ENCODE peak calls at places on chromosomes 16 and 17, in six cellular contexts. One of them, this sample, is unnamed.

GRCh38 chr17:82551779-82552457 is 32.4 kb downstream of the FOXK2 start:
- DNase-seq in H9: peak
- DNase-seq in nephron progenitor cell: peak
- DNase-seq in AG10803: peak
- DNase-seq in CD4-positive, alpha-beta T cell: peak
- DNase-seq in endothelial cell: peak
- DNase-seq in this sample: peak

GRCh38 chr17:50863221-50863843 is 2.8 kb downstream of the TOB1 start:
- DNase-seq in CD4-positive, alpha-beta T cell: peak
- DNase-seq in H9: peak
- DNase-seq in AG10803: no peak
- DNase-seq in endothelial cell: peak
- DNase-seq in nephron progenitor cell: peak
- DNase-seq in this sample: peak

GRCh38 chr16:49465661-49466528 is 92.3 kb downstream of the C16orf78 start:
- DNase-seq in endothelial cell: no peak
- DNase-seq in AG10803: no peak
- DNase-seq in CD4-positive, alpha-beta T cell: no peak
- DNase-seq in H9: peak
- DNase-seq in nephron progenitor cell: no peak
- DNase-seq in this sample: no peak

GRCh38 chr16:24509536-24509935 is 29.8 kb upstream of the RBBP6 start:
- DNase-seq in AG10803: no peak
- DNase-seq in H9: no peak
- DNase-seq in nephron progenitor cell: no peak
- DNase-seq in endothelial cell: no peak
- DNase-seq in CD4-positive, alpha-beta T cell: no peak
- DNase-seq in this sample: no peak

GRCh38 chr17:14750866-14751265 is 450.0 kb downstream of the HS3ST3B1 start:
- DNase-seq in CD4-positive, alpha-beta T cell: no peak
- DNase-seq in endothelial cell: no peak
- DNase-seq in H9: no peak
- DNase-seq in AG10803: no peak
- DNase-seq in nephron progenitor cell: no peak
- DNase-seq in this sample: no peak

GRCh38 chr17:18159551-18160120 is 24.0 kb upstream of the ALKBH5 start:
- DNase-seq in endothelial cell: no peak
- DNase-seq in nephron progenitor cell: no peak
- DNase-seq in CD4-positive, alpha-beta T cell: no peak
- DNase-seq in H9: no peak
- DNase-seq in AG10803: no peak
- DNase-seq in this sample: no peak

GRCh38 chr17:50534222-50534978 is 1.9 kb downstream of the EPN3 start:
- DNase-seq in CD4-positive, alpha-beta T cell: no peak
- DNase-seq in nephron progenitor cell: no peak
- DNase-seq in AG10803: no peak
- DNase-seq in endothelial cell: no peak
- DNase-seq in H9: peak
- DNase-seq in this sample: no peak

GRCh38 chr17:66287911-66288310 is 14.5 kb upstream of the PRKCA start:
- DNase-seq in H9: no peak
- DNase-seq in endothelial cell: no peak
- DNase-seq in AG10803: no peak
- DNase-seq in CD4-positive, alpha-beta T cell: no peak
- DNase-seq in nephron progenitor cell: no peak
- DNase-seq in this sample: no peak

GRCh38 chr17:20095366-20096080 is 86.4 kb downstream of the SPECC1 start:
- DNase-seq in AG10803: peak
- DNase-seq in H9: peak
- DNase-seq in CD4-positive, alpha-beta T cell: no peak
- DNase-seq in nephron progenitor cell: peak
- DNase-seq in endothelial cell: peak
- DNase-seq in this sample: no peak

GRCh38 chr17:64418506-64419339 is 28.1 kb upstream of the PECAM1 start:
- DNase-seq in nephron progenitor cell: no peak
- DNase-seq in H9: no peak
- DNase-seq in endothelial cell: no peak
- DNase-seq in AG10803: peak
- DNase-seq in CD4-positive, alpha-beta T cell: no peak
- DNase-seq in this sample: peak

GRCh38 chr17:51537996-51538550 is 277.7 kb downstream of the UTP18 start:
- DNase-seq in endothelial cell: no peak
- DNase-seq in CD4-positive, alpha-beta T cell: no peak
- DNase-seq in nephron progenitor cell: no peak
- DNase-seq in AG10803: no peak
- DNase-seq in H9: no peak
- DNase-seq in this sample: no peak

GRCh38 chr17:81395600-81396277 is 482 bp downstream of the BAHCC1 start:
- DNase-seq in AG10803: no peak
- DNase-seq in nephron progenitor cell: peak
- DNase-seq in endothelial cell: no peak
- DNase-seq in H9: no peak
- DNase-seq in CD4-positive, alpha-beta T cell: no peak
- DNase-seq in this sample: no peak

GRCh38 chr17:78360371-78361226 is 722 bp upstream of the SOCS3 start:
- DNase-seq in endothelial cell: peak
- DNase-seq in CD4-positive, alpha-beta T cell: peak
- DNase-seq in AG10803: peak
- DNase-seq in H9: peak
- DNase-seq in nephron progenitor cell: peak
- DNase-seq in this sample: peak

GRCh38 chr16:86508028-86508946 is 2.0 kb upstream of the FOXF1 start:
- DNase-seq in CD4-positive, alpha-beta T cell: no peak
- DNase-seq in AG10803: peak
- DNase-seq in endothelial cell: no peak
- DNase-seq in nephron progenitor cell: no peak
- DNase-seq in H9: peak
- DNase-seq in this sample: no peak

GRCh38 chr16:86510465-86511261 is at the start of gene FOXF1:
- DNase-seq in endothelial cell: no peak
- DNase-seq in H9: peak
- DNase-seq in CD4-positive, alpha-beta T cell: no peak
- DNase-seq in AG10803: peak
- DNase-seq in nephron progenitor cell: no peak
- DNase-seq in this sample: no peak

GRCh38 chr16:86509759-86510464 is 415 bp upstream of the FOXF1 start:
- DNase-seq in CD4-positive, alpha-beta T cell: no peak
- DNase-seq in H9: peak
- DNase-seq in endothelial cell: no peak
- DNase-seq in nephron progenitor cell: peak
- DNase-seq in AG10803: peak
- DNase-seq in this sample: no peak

GRCh38 chr16:86507173-86508027 is 2.9 kb upstream of the FOXF1 start:
- DNase-seq in CD4-positive, alpha-beta T cell: no peak
- DNase-seq in AG10803: no peak
- DNase-seq in endothelial cell: no peak
- DNase-seq in nephron progenitor cell: no peak
- DNase-seq in H9: no peak
- DNase-seq in this sample: no peak

GRCh38 chr16:86508947-86509758 is 1.2 kb upstream of the FOXF1 start:
- DNase-seq in AG10803: peak
- DNase-seq in endothelial cell: no peak
- DNase-seq in nephron progenitor cell: peak
- DNase-seq in CD4-positive, alpha-beta T cell: no peak
- DNase-seq in H9: peak
- DNase-seq in this sample: peak
- TF ChIP-seq CTCF in AG10803: no peak
- TF ChIP-seq CTCF in endothelial cell: no peak
- TF ChIP-seq CTCF in nephron progenitor cell: no peak
- TF ChIP-seq CTCF in CD4-positive, alpha-beta T cell: no peak
- TF ChIP-seq CTCF in H9: no peak
- TF ChIP-seq CTCF in this sample: no peak

DNA sequence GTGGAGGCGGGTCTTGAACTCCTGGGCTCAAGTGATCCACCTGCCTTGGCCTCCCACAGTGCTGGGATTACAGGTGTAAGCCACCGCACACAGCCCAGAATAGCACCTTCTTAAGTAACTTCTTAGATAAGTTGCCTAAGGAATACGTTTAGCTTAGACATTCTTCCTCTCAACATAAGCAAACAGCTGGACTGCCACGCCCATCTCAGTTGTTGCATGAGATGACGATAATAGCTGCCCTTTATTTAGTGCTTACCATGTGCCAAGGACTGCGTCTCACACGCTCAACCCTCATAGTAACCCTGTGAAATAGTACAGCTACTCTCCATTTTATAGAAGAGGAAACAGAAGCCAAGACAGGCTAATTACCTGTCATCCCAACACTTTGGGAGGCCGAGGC is 11.8 kb downstream of the HASPIN start:
- DNase-seq in AG10803: no peak
- DNase-seq in CD4-positive, alpha-beta T cell: no peak
- DNase-seq in H9: no peak
- DNase-seq in nephron progenitor cell: no peak
- DNase-seq in endothelial cell: no peak
- DNase-seq in this sample: no peak
- TF ChIP-seq CTCF in AG10803: no peak
- TF ChIP-seq CTCF in CD4-positive, alpha-beta T cell: no peak
- TF ChIP-seq CTCF in H9: no peak
- TF ChIP-seq CTCF in nephron progenitor cell: no peak
- TF ChIP-seq CTCF in endothelial cell: no peak
- TF ChIP-seq CTCF in this sample: no peak

DNA sequence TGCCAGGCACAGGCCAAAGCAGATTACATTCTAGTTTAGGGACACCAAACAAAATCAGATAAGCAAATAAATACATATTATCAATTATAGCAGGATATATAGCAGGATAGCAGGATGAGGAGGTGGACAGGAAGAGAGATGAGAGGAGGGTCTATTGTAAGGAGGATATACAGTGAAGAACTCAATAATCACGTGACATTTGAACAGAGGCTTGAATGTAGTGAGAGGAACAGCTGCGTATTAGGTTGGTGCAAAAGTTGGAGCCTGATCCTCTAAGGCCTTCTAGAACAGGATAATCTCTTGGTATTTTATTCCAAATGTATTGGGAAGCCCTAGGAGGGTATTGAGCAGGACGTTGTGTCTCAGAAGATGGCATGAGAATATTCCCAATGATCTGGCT is 136.7 kb downstream of the CYLD start:
- DNase-seq in H9: no peak
- DNase-seq in endothelial cell: no peak
- DNase-seq in AG10803: no peak
- DNase-seq in nephron progenitor cell: no peak
- DNase-seq in CD4-positive, alpha-beta T cell: no peak
- DNase-seq in this sample: no peak
- TF ChIP-seq CTCF in H9: no peak
- TF ChIP-seq CTCF in endothelial cell: no peak
- TF ChIP-seq CTCF in AG10803: no peak
- TF ChIP-seq CTCF in nephron progenitor cell: no peak
- TF ChIP-seq CTCF in CD4-positive, alpha-beta T cell: no peak
- TF ChIP-seq CTCF in this sample: no peak

GRCh38 chr16:31333686-31334649 is 21.0 kb upstream of the ITGAX start:
- DNase-seq in endothelial cell: no peak
- DNase-seq in H9: peak
- DNase-seq in AG10803: peak
- DNase-seq in nephron progenitor cell: no peak
- DNase-seq in CD4-positive, alpha-beta T cell: no peak
- DNase-seq in this sample: peak
- TF ChIP-seq CTCF in endothelial cell: no peak
- TF ChIP-seq CTCF in H9: peak
- TF ChIP-seq CTCF in AG10803: peak
- TF ChIP-seq CTCF in nephron progenitor cell: peak
- TF ChIP-seq CTCF in CD4-positive, alpha-beta T cell: peak
- TF ChIP-seq CTCF in this sample: peak

This sample was measured in GM10248.